ENCODE peak calls at places on chromosomes 1 and 21, in six cellular contexts. L is fibroblast of mammary gland, T is heart left ventricle, E is HFF-Myc, K is brain microvascular endothelial cell, Q is lower leg skin. Y is an unnamed sample.

GRCh38 chr1:119275930-119276215 is 92.7 kb upstream of the HAO2 start:
- DNase-seq in L (no peak), T (no peak), E (no peak), K (no peak), Q (no peak), Y (no peak)

GRCh38 chr1:84972377-84972987 is 24.4 kb downstream of the MCOLN2 start:
- DNase-seq in L (peak), T (no peak), E (no peak), K (no peak), Q (no peak), Y (no peak)

GRCh38 chr1:211938473-211939080 is 96.8 kb downstream of the INTS7 start:
- DNase-seq in L (no peak), T (no peak), E (no peak), K (no peak), Q (no peak), Y (no peak)

GRCh38 chr1:46549697-46550681 is 1.5 kb downstream of the KNCN start:
- DNase-seq in L (peak), T (peak), E (no peak), K (peak), Q (no peak), Y (no peak)

GRCh38 chr1:154954541-154954940 is 1.4 kb downstream of the PBXIP1 start:
- DNase-seq in L (no peak), T (no peak), E (no peak), K (no peak), Q (no peak), Y (no peak)

GRCh38 chr1:59445040-59445439 is 148.1 kb downstream of the FGGY start:
- DNase-seq in L (peak), T (peak), E (no peak), K (no peak), Q (peak), Y (no peak)

GRCh38 chr1:43015269-43015668 is 56.6 kb upstream of the SLC2A1 start:
- DNase-seq in L (no peak), T (no peak), E (no peak), K (no peak), Q (no peak), Y (no peak)

GRCh38 chr1:226736001-226736907 is 2.8 kb downstream of the ITPKB start:
- DNase-seq in L (no peak), T (peak), E (no peak), K (no peak), Q (no peak), Y (no peak)

GRCh38 chr21:36260802-36261201 is 59.2 kb upstream of the MORC3 start:
- DNase-seq in L (no peak), T (no peak), E (no peak), K (no peak), Q (no peak), Y (no peak)

GRCh38 chr1:181352695-181353094 is 130.6 kb upstream of the CACNA1E start:
- DNase-seq in L (no peak), T (no peak), E (no peak), K (no peak), Q (no peak), Y (no peak)

GRCh38 chr1:47931395-47931794 is 65.8 kb downstream of the TRABD2B start:
- DNase-seq in L (no peak), T (no peak), E (no peak), K (no peak), Q (no peak), Y (no peak)

GRCh38 chr1:40760984-40761383 is 22.6 kb upstream of the KCNQ4 start:
- DNase-seq in L (peak), T (no peak), E (no peak), K (no peak), Q (no peak), Y (no peak)

GRCh38 chr1:41526956-41527561 is 42.6 kb upstream of the EDN2 start:
- DNase-seq in L (no peak), T (peak), E (no peak), K (no peak), Q (no peak), Y (no peak)

GRCh38 chr1:201676061-201676644 is 137.2 kb downstream of the NAV1 start:
- DNase-seq in L (peak), T (no peak), E (no peak), K (peak), Q (no peak), Y (no peak)

GRCh38 chr1:168088511-168089325 is 48.0 kb downstream of the GPR161 start:
- DNase-seq in L (no peak), T (no peak), E (no peak), K (no peak), Q (no peak), Y (no peak)

GRCh38 chr1:87335175-87335992 is 6.7 kb downstream of the LMO4 start:
- DNase-seq in L (no peak), T (peak), E (no peak), K (peak), Q (peak), Y (no peak)

GRCh38 chr1:153260980-153261792 is 1.7 kb downstream of the LORICRIN start:
- DNase-seq in L (no peak), T (peak), E (no peak), K (peak), Q (no peak), Y (no peak)

GRCh38 chr1:225677350-225678124 is 24.6 kb upstream of the ENAH start:
- DNase-seq in L (no peak), T (no peak), E (no peak), K (no peak), Q (no peak), Y (no peak)

GRCh38 chr1:118564961-118565360 is 379.9 kb upstream of the SPAG17 start:
- DNase-seq in L (no peak), T (no peak), E (no peak), K (no peak), Q (no peak), Y (no peak)

GRCh38 chr21:29186246-29186645 is 55.8 kb downstream of the MAP3K7CL start:
- DNase-seq in L (no peak), T (no peak), E (no peak), K (no peak), Q (no peak), Y (no peak)

GRCh38 chr1:162168935-162169545 is 99.5 kb downstream of the NOS1AP start:
- DNase-seq in L (peak), T (no peak), E (peak), K (no peak), Q (no peak), Y (no peak)

GRCh38 chr1:247627951-247628350 is 22.6 kb downstream of the OR2G3 start:
- DNase-seq in L (no peak), T (no peak), E (no peak), K (no peak), Q (no peak), Y (no peak)

GRCh38 chr1:2970311-2971145 is 50.7 kb upstream of the ACTRT2 start:
- DNase-seq in L (no peak), T (no peak), E (no peak), K (no peak), Q (no peak), Y (no peak)

GRCh38 chr1:155003227-155003765 is 694 bp downstream of the ZBTB7B start:
- DNase-seq in L (no peak), T (no peak), E (no peak), K (no peak), Q (no peak), Y (no peak)

GRCh38 chr1:39086386-39087108 is 60.4 kb downstream of the NDUFS5 start:
- DNase-seq in L (peak), T (no peak), E (no peak), K (peak), Q (no peak), Y (no peak)

DNA sequence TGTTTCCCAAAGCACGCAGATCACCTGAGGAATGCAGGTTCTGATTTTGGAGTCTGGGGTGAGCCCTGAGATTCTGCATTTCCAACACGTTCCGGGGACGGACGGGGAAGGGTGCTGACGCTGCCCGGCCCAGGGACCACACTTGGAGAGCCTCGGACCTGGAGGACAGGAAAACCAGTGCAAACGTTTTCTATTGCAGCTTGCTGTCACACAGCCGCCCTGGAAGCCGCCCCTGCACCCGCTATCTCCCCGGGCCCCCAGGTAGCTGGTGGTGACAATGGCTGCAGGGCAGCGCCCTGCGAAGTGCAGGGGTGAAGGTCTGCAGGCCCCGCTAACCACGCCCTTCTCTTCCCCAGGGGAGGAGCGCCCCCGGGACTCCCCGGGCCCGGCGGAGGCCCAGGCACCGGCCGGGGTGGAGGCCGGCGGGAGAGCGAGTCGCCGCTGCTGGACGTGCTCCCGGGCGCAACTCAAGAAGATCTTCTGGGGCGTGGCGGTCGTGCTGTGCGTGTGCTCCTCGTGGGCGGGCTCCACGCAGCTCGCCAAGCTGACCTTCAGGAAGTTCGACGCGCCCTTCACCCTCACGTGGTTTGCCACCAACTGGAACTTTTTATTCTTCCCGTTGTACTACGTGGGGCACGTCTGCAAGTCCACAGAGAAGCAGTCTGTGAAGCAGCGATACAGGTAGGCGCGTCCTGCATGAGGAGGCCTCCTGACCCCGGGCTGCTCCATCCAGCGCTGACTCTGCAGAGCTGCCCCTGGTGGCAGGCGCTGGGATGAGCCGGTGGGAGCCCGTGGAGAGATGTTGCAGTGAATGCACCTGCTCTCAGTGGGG is 142.0 kb upstream of the COA6 start:
- DNase-seq in L (no peak), T (no peak), E (no peak), K (no peak), Q (no peak), Y (no peak)
- TF ChIP-seq CTCF in L (no peak), T (no peak), E (peak), K (no peak), Q (no peak), Y (peak)

GRCh38 chr21:33380483-33380998 is 22.7 kb upstream of the IFNGR2 start:
- DNase-seq in L (peak), T (peak), E (peak), K (peak), Q (peak), Y (peak)
- H3K4me3 ChIP-seq in L (no peak), T (peak), E (no peak), K (no peak), Q (no peak), Y (no peak)

DNA sequence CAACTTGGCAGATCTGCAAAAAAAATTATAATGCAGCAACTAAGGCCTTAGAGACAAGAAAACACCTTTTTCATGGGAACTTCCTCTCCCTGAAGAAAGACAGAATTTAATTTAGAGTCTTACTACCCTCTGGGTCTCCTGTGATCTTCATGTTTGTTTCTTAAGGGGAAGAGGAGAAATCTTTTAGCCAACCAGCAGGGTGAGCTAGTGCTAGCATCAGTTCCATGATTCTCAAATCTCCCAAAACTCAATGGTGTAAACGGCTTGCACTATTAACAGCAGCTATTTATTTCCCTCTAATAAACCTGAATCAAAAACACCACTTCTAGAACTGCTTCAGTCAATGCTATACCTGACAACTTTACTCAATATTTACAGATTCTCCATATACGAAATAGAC is 3.8 kb downstream of the ZNF644 start:
- DNase-seq in L (peak), T (no peak), E (no peak), K (no peak), Q (no peak), Y (no peak)
- TF ChIP-seq CTCF in L (peak), T (no peak), E (peak), K (peak), Q (no peak), Y (peak)

GRCh38 chr1:110873856-110874255 is 908 bp downstream of the CD53 start:
- DNase-seq in L (no peak), T (no peak), E (no peak), K (no peak), Q (no peak), Y (no peak)
- H3K4me3 ChIP-seq in L (no peak), T (peak), E (no peak), K (no peak), Q (peak), Y (no peak)

Y was measured in retinal pigment epithelial cell.